ENCODE peak calls at places on chromosome 13, in eight cellular contexts. One of them, this sample, is unnamed.

GRCh38 chr13:91313103-91313502 is 34.4 kb upstream of the MIR17HG start:
- DNase-seq in hypothalamus: no peak
- DNase-seq in Daoy: no peak
- DNase-seq in activated naive CD4-positive, alpha-beta T cell treated with anti-CD3 and anti-CD28 coated beads, Interleukin-2, amount 10 ng/mL, durations not matched to agents 7 days and 5 days: peak
- DNase-seq in foreskin fibroblast: no peak
- DNase-seq in dorsolateral prefrontal cortex: no peak
- DNase-seq in stimulated activated CD4-positive, alpha-beta T cell treated with anti-CD3 and anti-CD28 coated beads, Interleukin-1b, Interleukin-23, amount 100 ng/mL, for 1 hour: no peak
- DNase-seq in T1000: no peak
- DNase-seq in this sample: no peak

GRCh38 chr13:32905063-32905863 is 111.0 kb upstream of the KL start:
- DNase-seq in hypothalamus: no peak
- DNase-seq in Daoy: peak
- DNase-seq in activated naive CD4-positive, alpha-beta T cell treated with anti-CD3 and anti-CD28 coated beads, Interleukin-2, amount 10 ng/mL, durations not matched to agents 7 days and 5 days: peak
- DNase-seq in foreskin fibroblast: peak
- DNase-seq in dorsolateral prefrontal cortex: no peak
- DNase-seq in stimulated activated CD4-positive, alpha-beta T cell treated with anti-CD3 and anti-CD28 coated beads, Interleukin-1b, Interleukin-23, amount 100 ng/mL, for 1 hour: no peak
- DNase-seq in T1000: no peak
- DNase-seq in this sample: no peak

GRCh38 chr13:44969858-44970484 is 19.3 kb downstream of the NUFIP1 start:
- DNase-seq in hypothalamus: no peak
- DNase-seq in Daoy: peak
- DNase-seq in activated naive CD4-positive, alpha-beta T cell treated with anti-CD3 and anti-CD28 coated beads, Interleukin-2, amount 10 ng/mL, durations not matched to agents 7 days and 5 days: no peak
- DNase-seq in foreskin fibroblast: peak
- DNase-seq in dorsolateral prefrontal cortex: no peak
- DNase-seq in stimulated activated CD4-positive, alpha-beta T cell treated with anti-CD3 and anti-CD28 coated beads, Interleukin-1b, Interleukin-23, amount 100 ng/mL, for 1 hour: no peak
- DNase-seq in T1000: no peak
- DNase-seq in this sample: peak

GRCh38 chr13:100773923-100774641 is 99.5 kb upstream of the TMTC4 start:
- DNase-seq in hypothalamus: no peak
- DNase-seq in Daoy: no peak
- DNase-seq in activated naive CD4-positive, alpha-beta T cell treated with anti-CD3 and anti-CD28 coated beads, Interleukin-2, amount 10 ng/mL, durations not matched to agents 7 days and 5 days: no peak
- DNase-seq in foreskin fibroblast: no peak
- DNase-seq in dorsolateral prefrontal cortex: no peak
- DNase-seq in stimulated activated CD4-positive, alpha-beta T cell treated with anti-CD3 and anti-CD28 coated beads, Interleukin-1b, Interleukin-23, amount 100 ng/mL, for 1 hour: no peak
- DNase-seq in T1000: no peak
- DNase-seq in this sample: no peak

GRCh38 chr13:26721251-26721939 is 39.2 kb downstream of the GPR12 start:
- DNase-seq in hypothalamus: no peak
- DNase-seq in Daoy: peak
- DNase-seq in activated naive CD4-positive, alpha-beta T cell treated with anti-CD3 and anti-CD28 coated beads, Interleukin-2, amount 10 ng/mL, durations not matched to agents 7 days and 5 days: peak
- DNase-seq in foreskin fibroblast: no peak
- DNase-seq in dorsolateral prefrontal cortex: peak
- DNase-seq in stimulated activated CD4-positive, alpha-beta T cell treated with anti-CD3 and anti-CD28 coated beads, Interleukin-1b, Interleukin-23, amount 100 ng/mL, for 1 hour: no peak
- DNase-seq in T1000: no peak
- DNase-seq in this sample: peak

GRCh38 chr13:44402902-44403719 is 29.5 kb downstream of the SERP2 start:
- DNase-seq in hypothalamus: no peak
- DNase-seq in Daoy: no peak
- DNase-seq in activated naive CD4-positive, alpha-beta T cell treated with anti-CD3 and anti-CD28 coated beads, Interleukin-2, amount 10 ng/mL, durations not matched to agents 7 days and 5 days: no peak
- DNase-seq in foreskin fibroblast: no peak
- DNase-seq in dorsolateral prefrontal cortex: no peak
- DNase-seq in stimulated activated CD4-positive, alpha-beta T cell treated with anti-CD3 and anti-CD28 coated beads, Interleukin-1b, Interleukin-23, amount 100 ng/mL, for 1 hour: no peak
- DNase-seq in T1000: no peak
- DNase-seq in this sample: no peak

GRCh38 chr13:52345048-52345447 is 60.9 kb downstream of the THSD1 start:
- DNase-seq in hypothalamus: no peak
- DNase-seq in Daoy: no peak
- DNase-seq in activated naive CD4-positive, alpha-beta T cell treated with anti-CD3 and anti-CD28 coated beads, Interleukin-2, amount 10 ng/mL, durations not matched to agents 7 days and 5 days: no peak
- DNase-seq in foreskin fibroblast: peak
- DNase-seq in dorsolateral prefrontal cortex: no peak
- DNase-seq in stimulated activated CD4-positive, alpha-beta T cell treated with anti-CD3 and anti-CD28 coated beads, Interleukin-1b, Interleukin-23, amount 100 ng/mL, for 1 hour: no peak
- DNase-seq in T1000: no peak
- DNase-seq in this sample: no peak

GRCh38 chr13:47420568-47420967 is 523.7 kb upstream of the HTR2A start:
- DNase-seq in hypothalamus: no peak
- DNase-seq in Daoy: no peak
- DNase-seq in activated naive CD4-positive, alpha-beta T cell treated with anti-CD3 and anti-CD28 coated beads, Interleukin-2, amount 10 ng/mL, durations not matched to agents 7 days and 5 days: no peak
- DNase-seq in foreskin fibroblast: peak
- DNase-seq in dorsolateral prefrontal cortex: no peak
- DNase-seq in stimulated activated CD4-positive, alpha-beta T cell treated with anti-CD3 and anti-CD28 coated beads, Interleukin-1b, Interleukin-23, amount 100 ng/mL, for 1 hour: no peak
- DNase-seq in T1000: no peak
- DNase-seq in this sample: no peak

GRCh38 chr13:112873851-112874750 is 94.9 kb upstream of the MCF2L start:
- DNase-seq in hypothalamus: peak
- DNase-seq in Daoy: peak
- DNase-seq in activated naive CD4-positive, alpha-beta T cell treated with anti-CD3 and anti-CD28 coated beads, Interleukin-2, amount 10 ng/mL, durations not matched to agents 7 days and 5 days: peak
- DNase-seq in foreskin fibroblast: peak
- DNase-seq in dorsolateral prefrontal cortex: peak
- DNase-seq in stimulated activated CD4-positive, alpha-beta T cell treated with anti-CD3 and anti-CD28 coated beads, Interleukin-1b, Interleukin-23, amount 100 ng/mL, for 1 hour: peak
- DNase-seq in T1000: no peak
- DNase-seq in this sample: peak

GRCh38 chr13:31980842-31981241 is 50.7 kb upstream of the FRY start:
- DNase-seq in hypothalamus: no peak
- DNase-seq in Daoy: no peak
- DNase-seq in activated naive CD4-positive, alpha-beta T cell treated with anti-CD3 and anti-CD28 coated beads, Interleukin-2, amount 10 ng/mL, durations not matched to agents 7 days and 5 days: no peak
- DNase-seq in foreskin fibroblast: no peak
- DNase-seq in dorsolateral prefrontal cortex: no peak
- DNase-seq in stimulated activated CD4-positive, alpha-beta T cell treated with anti-CD3 and anti-CD28 coated beads, Interleukin-1b, Interleukin-23, amount 100 ng/mL, for 1 hour: no peak
- DNase-seq in T1000: no peak
- DNase-seq in this sample: no peak

GRCh38 chr13:43129511-43130130 is 106.2 kb downstream of the DNAJC15 start:
- DNase-seq in hypothalamus: no peak
- DNase-seq in Daoy: no peak
- DNase-seq in activated naive CD4-positive, alpha-beta T cell treated with anti-CD3 and anti-CD28 coated beads, Interleukin-2, amount 10 ng/mL, durations not matched to agents 7 days and 5 days: no peak
- DNase-seq in foreskin fibroblast: no peak
- DNase-seq in dorsolateral prefrontal cortex: no peak
- DNase-seq in stimulated activated CD4-positive, alpha-beta T cell treated with anti-CD3 and anti-CD28 coated beads, Interleukin-1b, Interleukin-23, amount 100 ng/mL, for 1 hour: no peak
- DNase-seq in T1000: no peak
- DNase-seq in this sample: no peak

GRCh38 chr13:102597029-102598015 is 536 bp downstream of the TPP2 start:
- DNase-seq in hypothalamus: no peak
- DNase-seq in Daoy: peak
- DNase-seq in activated naive CD4-positive, alpha-beta T cell treated with anti-CD3 and anti-CD28 coated beads, Interleukin-2, amount 10 ng/mL, durations not matched to agents 7 days and 5 days: peak
- DNase-seq in foreskin fibroblast: peak
- DNase-seq in dorsolateral prefrontal cortex: peak
- DNase-seq in stimulated activated CD4-positive, alpha-beta T cell treated with anti-CD3 and anti-CD28 coated beads, Interleukin-1b, Interleukin-23, amount 100 ng/mL, for 1 hour: no peak
- DNase-seq in T1000: no peak
- DNase-seq in this sample: no peak

GRCh38 chr13:40315416-40316064 is 350.9 kb downstream of the FOXO1 start:
- DNase-seq in hypothalamus: no peak
- DNase-seq in Daoy: peak
- DNase-seq in activated naive CD4-positive, alpha-beta T cell treated with anti-CD3 and anti-CD28 coated beads, Interleukin-2, amount 10 ng/mL, durations not matched to agents 7 days and 5 days: peak
- DNase-seq in foreskin fibroblast: no peak
- DNase-seq in dorsolateral prefrontal cortex: no peak
- DNase-seq in stimulated activated CD4-positive, alpha-beta T cell treated with anti-CD3 and anti-CD28 coated beads, Interleukin-1b, Interleukin-23, amount 100 ng/mL, for 1 hour: peak
- DNase-seq in T1000: no peak
- DNase-seq in this sample: no peak

GRCh38 chr13:42266464-42266863 is 5.5 kb upstream of the AKAP11 start:
- DNase-seq in hypothalamus: no peak
- DNase-seq in Daoy: peak
- DNase-seq in activated naive CD4-positive, alpha-beta T cell treated with anti-CD3 and anti-CD28 coated beads, Interleukin-2, amount 10 ng/mL, durations not matched to agents 7 days and 5 days: no peak
- DNase-seq in foreskin fibroblast: peak
- DNase-seq in dorsolateral prefrontal cortex: no peak
- DNase-seq in stimulated activated CD4-positive, alpha-beta T cell treated with anti-CD3 and anti-CD28 coated beads, Interleukin-1b, Interleukin-23, amount 100 ng/mL, for 1 hour: no peak
- DNase-seq in T1000: no peak
- DNase-seq in this sample: no peak

This sample was measured in cerebellar nuclear complex.